ENCODE peak calls at places on chromosome 4, in six cellular contexts. S is mesenchymal stem cell, E is trophoblast cell, O is IMR-90, B is mesendoderm, P is H1. W is an unnamed sample.

GRCh38 chr4:32140636-32141035 is 1420.5 kb downstream of the PCDH7 start:
- DNase-seq in S (peak), E (peak), O (peak), B (peak), P (no peak), W (no peak)

GRCh38 chr4:101205878-101206277 is 141.4 kb downstream of the PPP3CA start:
- DNase-seq in S (peak), E (peak), O (peak), B (peak), P (no peak), W (no peak)

GRCh38 chr4:139852612-139853269 is 187.1 kb downstream of the MGST2 start:
- DNase-seq in S (no peak), E (no peak), O (no peak), B (no peak), P (no peak), W (no peak)

GRCh38 chr4:26858947-26859401 is 1.7 kb upstream of the STIM2 start:
- DNase-seq in S (peak), E (no peak), O (peak), B (no peak), P (no peak), W (no peak)

GRCh38 chr4:113026556-113026955 is 22.9 kb upstream of the ANK2 start:
- DNase-seq in S (peak), E (no peak), O (no peak), B (no peak), P (no peak), W (no peak)

GRCh38 chr4:142845293-142846070 is 619 bp downstream of the INPP4B start:
- DNase-seq in S (peak), E (peak), O (no peak), B (peak), P (no peak), W (peak)

GRCh38 chr4:57639566-57640328 is 529.6 kb upstream of the IGFBP7 start:
- DNase-seq in S (no peak), E (no peak), O (no peak), B (peak), P (no peak), W (no peak)

GRCh38 chr4:70743728-70744127 is 22.0 kb downstream of the RUFY3 start:
- DNase-seq in S (no peak), E (no peak), O (peak), B (no peak), P (no peak), W (no peak)

GRCh38 chr4:177255359-177255758 is 54.3 kb upstream of the NEIL3 start:
- DNase-seq in S (no peak), E (no peak), O (no peak), B (no peak), P (no peak), W (no peak)

GRCh38 chr4:108192056-108192455 is 23.3 kb upstream of the LEF1 start:
- DNase-seq in S (no peak), E (peak), O (no peak), B (no peak), P (no peak), W (no peak)

GRCh38 chr4:125368684-125369083 is 53.9 kb downstream of the FAT4 start:
- DNase-seq in S (peak), E (no peak), O (peak), B (no peak), P (no peak), W (no peak)

GRCh38 chr4:139550724-139551429 is 5.1 kb downstream of the SETD7 start:
- DNase-seq in S (peak), E (no peak), O (peak), B (peak), P (no peak), W (no peak)

GRCh38 chr4:92232566-92232965 is 71.2 kb upstream of the GRID2 start:
- DNase-seq in S (no peak), E (no peak), O (peak), B (no peak), P (no peak), W (no peak)

GRCh38 chr4:106238819-106239420 is 77.1 kb downstream of the TBCK start:
- DNase-seq in S (peak), E (peak), O (peak), B (peak), P (peak), W (peak)

GRCh38 chr4:89212666-89213381 is 94.8 kb downstream of the GPRIN3 start:
- DNase-seq in S (no peak), E (peak), O (peak), B (no peak), P (no peak), W (no peak)

GRCh38 chr4:85688055-85688740 is 213.2 kb downstream of the ARHGAP24 start:
- DNase-seq in S (no peak), E (no peak), O (no peak), B (no peak), P (no peak), W (no peak)

GRCh38 chr4:163166041-163166579 is 580 bp downstream of the NAF1 start:
- DNase-seq in S (peak), E (peak), O (peak), B (peak), P (no peak), W (peak)

GRCh38 chr4:116881077-116881476 is 204.3 kb downstream of the TRAM1L1 start:
- DNase-seq in S (no peak), E (no peak), O (no peak), B (no peak), P (no peak), W (no peak)

GRCh38 chr4:8849266-8850073 is 22.2 kb downstream of the HMX1 start:
- DNase-seq in S (no peak), E (no peak), O (no peak), B (no peak), P (no peak), W (no peak)

GRCh38 chr4:172648471-172648870 is 520.1 kb upstream of the GALNT7 start:
- DNase-seq in S (no peak), E (no peak), O (peak), B (no peak), P (no peak), W (no peak)

GRCh38 chr4:5206391-5206790 is 155.1 kb downstream of the STK32B start:
- DNase-seq in S (peak), E (no peak), O (peak), B (no peak), P (no peak), W (no peak)

GRCh38 chr4:145716200-145716599 is 36.3 kb downstream of the C4orf51 start:
- DNase-seq in S (no peak), E (no peak), O (peak), B (peak), P (no peak), W (no peak)

GRCh38 chr4:113678651-113679050 is 82.9 kb downstream of the CAMK2D start:
- DNase-seq in S (no peak), E (no peak), O (peak), B (no peak), P (no peak), W (no peak)

GRCh38 chr4:98338761-98339438 is 77.7 kb downstream of the RAP1GDS1 start:
- DNase-seq in S (no peak), E (no peak), O (no peak), B (no peak), P (no peak), W (no peak)

GRCh38 chr4:53908661-53909078 is 155.7 kb downstream of the CHIC2 start:
- DNase-seq in S (peak), E (peak), O (peak), B (peak), P (no peak), W (peak)

GRCh38 chr4:79042079-79042674 is 102.9 kb upstream of the PAQR3 start:
- DNase-seq in S (peak), E (peak), O (peak), B (peak), P (no peak), W (peak)

GRCh38 chr4:103137446-103137827 is 37.8 kb upstream of the BDH2 start:
- DNase-seq in S (no peak), E (peak), O (peak), B (no peak), P (no peak), W (no peak)

GRCh38 chr4:118683513-118683912 is 1.7 kb upstream of the METTL14 start:
- DNase-seq in S (no peak), E (no peak), O (no peak), B (peak), P (no peak), W (no peak)

GRCh38 chr4:67700874-67701850 is at the start of gene UBA6:
- DNase-seq in S (peak), E (peak), O (peak), B (peak), P (peak), W (peak)

GRCh38 chr4:67700119-67700873 is 659 bp downstream of the UBA6 start:
- DNase-seq in S (peak), E (peak), O (peak), B (no peak), P (no peak), W (no peak)

GRCh38 chr4:67702166-67702565 is 1.2 kb upstream of the UBA6 start:
- DNase-seq in S (no peak), E (no peak), O (no peak), B (no peak), P (no peak), W (no peak)

GRCh38 chr4:67697860-67698655 is 2.9 kb downstream of the UBA6 start:
- DNase-seq in S (no peak), E (no peak), O (no peak), B (no peak), P (no peak), W (no peak)

GRCh38 chr4:67699603-67700002 is 1.4 kb downstream of the UBA6 start:
- DNase-seq in S (no peak), E (no peak), O (no peak), B (no peak), P (no peak), W (no peak)
- H3K4me3 ChIP-seq in S (no peak), E (no peak), O (peak), B (no peak), P (peak), W (peak)

DNA sequence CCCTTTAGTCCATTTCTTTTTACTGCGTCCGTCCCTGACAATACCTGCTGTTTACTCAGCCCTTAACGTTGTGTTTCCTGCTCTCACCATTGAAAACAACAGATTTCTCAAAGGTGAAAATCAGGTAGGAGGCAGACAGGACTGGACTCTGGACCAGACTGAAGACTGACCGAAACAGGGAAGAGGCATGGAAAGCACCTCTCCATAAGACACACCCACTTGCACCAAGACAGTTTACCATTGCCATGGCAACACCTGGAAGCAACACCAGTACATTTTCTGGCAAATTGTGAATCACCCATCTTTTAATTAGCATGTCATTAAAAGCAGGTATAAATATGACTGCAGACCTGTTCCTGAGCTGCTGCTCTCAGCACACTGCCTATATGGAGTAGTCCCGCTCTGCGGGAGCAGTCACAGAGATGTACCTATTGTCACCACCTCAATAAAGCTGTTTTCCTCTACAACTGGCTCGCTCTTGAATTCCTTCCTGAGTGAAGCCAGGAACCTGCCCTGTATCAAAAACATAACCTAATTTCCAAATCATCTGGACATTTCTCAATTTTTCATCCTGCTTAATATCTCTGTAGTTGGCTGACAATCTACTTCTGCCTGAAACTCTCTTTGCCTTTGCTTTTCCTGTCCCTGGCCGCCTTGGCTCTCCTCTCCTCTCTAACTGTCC is 117.0 kb downstream of the RNF150 start:
- DNase-seq in S (no peak), E (no peak), O (no peak), B (peak), P (no peak), W (no peak)
- H2AK5ac ChIP-seq in S (no peak), E (no peak), O (no peak), B (no peak), P (peak), W (no peak)

GRCh38 chr4:2484169-2484568 is 15.3 kb downstream of the RNF4 start:
- DNase-seq in S (no peak), E (no peak), O (no peak), B (no peak), P (no peak), W (no peak)
- H3K4me3 ChIP-seq in S (no peak), E (no peak), O (no peak), B (no peak), P (no peak), W (no peak)

DNA sequence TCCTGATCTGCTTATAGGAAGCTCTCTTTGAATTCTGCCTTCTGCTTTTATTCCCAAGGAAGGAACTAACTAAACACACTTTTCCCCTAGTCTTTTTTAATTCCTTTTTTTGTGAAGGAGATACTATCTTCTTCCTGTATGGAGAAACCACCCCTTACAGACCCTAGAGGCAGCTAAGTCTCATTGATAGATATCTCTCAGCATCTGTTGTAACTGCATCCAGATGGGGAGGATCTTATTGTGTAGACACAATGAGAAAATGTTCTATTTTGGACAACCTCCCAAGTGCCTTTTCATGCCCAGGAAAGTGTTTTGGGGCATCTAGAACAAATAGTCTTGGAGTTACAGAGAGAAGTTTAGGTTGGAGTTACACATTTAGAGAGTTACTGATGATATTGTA is 64.4 kb downstream of the AFF1 start:
- DNase-seq in S (no peak), E (no peak), O (no peak), B (no peak), P (no peak), W (no peak)
- H2AK5ac ChIP-seq in S (no peak), E (no peak), O (no peak), B (peak), P (no peak), W (no peak)

GRCh38 chr4:165331316-165331715 is 3.8 kb downstream of the MSMO1 start:
- DNase-seq in S (peak), E (no peak), O (no peak), B (no peak), P (no peak), W (no peak)

GRCh38 chr4:165330071-165330470 is 2.6 kb downstream of the MSMO1 start:
- DNase-seq in S (no peak), E (no peak), O (no peak), B (no peak), P (no peak), W (no peak)

GRCh38 chr4:165332502-165332901 is 5.0 kb downstream of the MSMO1 start:
- DNase-seq in S (no peak), E (no peak), O (no peak), B (no peak), P (no peak), W (no peak)

GRCh38 chr4:165330666-165331065 is 3.2 kb downstream of the MSMO1 start:
- DNase-seq in S (no peak), E (peak), O (no peak), B (no peak), P (no peak), W (no peak)

DNA sequence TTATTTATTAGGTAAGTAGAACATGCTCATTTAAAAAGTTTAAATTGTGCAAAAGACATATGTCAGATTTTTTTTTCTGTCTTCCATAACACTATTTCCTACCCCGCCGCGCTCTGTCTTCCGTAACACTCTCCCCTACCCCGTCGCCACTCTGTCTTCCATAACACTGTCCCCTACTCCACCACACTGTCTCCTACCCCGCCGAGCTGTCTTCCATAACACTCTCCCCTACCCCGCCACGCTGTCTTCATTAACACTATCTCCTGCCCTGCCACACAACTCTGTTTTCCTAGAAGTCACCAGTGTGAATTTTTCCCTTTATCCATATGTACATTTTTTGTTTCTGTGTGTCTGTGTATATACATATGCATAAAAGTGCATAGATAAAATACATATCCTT is 4.4 kb downstream of the MSMO1 start:
- DNase-seq in S (no peak), E (no peak), O (no peak), B (no peak), P (no peak), W (no peak)
- H3K4me3 ChIP-seq in S (no peak), E (peak), O (no peak), B (peak), P (peak), W (peak)

GRCh38 chr4:185108669-185109068 is 34.4 kb upstream of the SLC25A4 start:
- DNase-seq in S (no peak), E (no peak), O (no peak), B (no peak), P (no peak), W (no peak)
- H2AK5ac ChIP-seq in S (no peak), E (no peak), O (no peak), B (peak), P (peak), W (no peak)

GRCh38 chr4:168572002-168572401 is 75.2 kb downstream of the PALLD start:
- DNase-seq in S (no peak), E (no peak), O (no peak), B (no peak), P (no peak), W (no peak)

GRCh38 chr4:168573870-168574269 is 77.0 kb downstream of the PALLD start:
- DNase-seq in S (no peak), E (no peak), O (no peak), B (no peak), P (no peak), W (no peak)

GRCh38 chr4:168566736-168567135 is 69.9 kb downstream of the PALLD start:
- DNase-seq in S (no peak), E (no peak), O (no peak), B (no peak), P (no peak), W (no peak)

GRCh38 chr4:168569909-168570276 is 73.0 kb downstream of the PALLD start:
- DNase-seq in S (no peak), E (no peak), O (no peak), B (no peak), P (no peak), W (no peak)

GRCh38 chr4:168569066-168569908 is 72.4 kb downstream of the PALLD start:
- DNase-seq in S (no peak), E (peak), O (no peak), B (peak), P (no peak), W (no peak)
- H3K4me3 ChIP-seq in S (no peak), E (no peak), O (no peak), B (no peak), P (no peak), W (no peak)

GRCh38 chr4:52833941-52834525 is 28.1 kb upstream of the RASL11B start:
- DNase-seq in S (no peak), E (peak), O (peak), B (peak), P (no peak), W (no peak)
- H2AK5ac ChIP-seq in S (no peak), E (no peak), O (no peak), B (no peak), P (peak), W (no peak)

GRCh38 chr4:58766763-58767162 is 1656.6 kb upstream of the IGFBP7 start:
- DNase-seq in S (no peak), E (no peak), O (no peak), B (no peak), P (no peak), W (no peak)

DNA sequence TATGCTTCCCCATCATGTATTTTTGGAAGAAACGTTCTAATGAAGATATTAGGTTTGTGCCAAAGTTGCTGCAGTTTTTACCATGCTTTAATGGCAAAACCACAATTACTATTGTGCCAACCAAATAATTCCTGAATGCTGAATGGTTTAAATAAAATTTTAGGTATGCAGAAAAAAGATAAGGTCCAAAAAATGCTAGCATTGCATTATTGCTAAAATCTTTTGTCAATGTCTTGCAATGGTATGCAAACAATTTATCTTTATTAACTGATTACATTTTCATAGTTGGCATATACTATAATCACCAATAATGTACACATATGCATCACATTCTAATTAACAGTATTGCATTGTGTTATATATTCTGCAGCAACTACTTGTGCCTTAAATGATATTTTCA is 1657.4 kb upstream of the IGFBP7 start:
- DNase-seq in S (no peak), E (no peak), O (no peak), B (no peak), P (no peak), W (no peak)
- H3K4me3 ChIP-seq in S (no peak), E (no peak), O (no peak), B (no peak), P (no peak), W (no peak)